ENCODE peak calls at places on chromosomes 4 and X, in four cellular contexts. One of them, this sample, is unnamed.

GRCh38 chr4:115310671-115311070 is 197.3 kb upstream of the NDST4 start:
- DNase-seq in WTC11: no peak
- DNase-seq in K562: no peak
- DNase-seq in GM12878: no peak
- DNase-seq in this sample: no peak

GRCh38 chr4:120841580-120841979 is 80.9 kb downstream of the PRDM5 start:
- DNase-seq in WTC11: no peak
- DNase-seq in K562: no peak
- DNase-seq in GM12878: no peak
- DNase-seq in this sample: no peak

GRCh38 chr4:86300516-86300915 is 59.3 kb downstream of the MAPK10 start:
- DNase-seq in WTC11: no peak
- DNase-seq in GM12878: no peak
- DNase-seq in K562: no peak
- DNase-seq in this sample: no peak

GRCh38 chr4:153079824-153080486 is 124.3 kb upstream of the TRIM2 start:
- DNase-seq in WTC11: no peak
- DNase-seq in K562: no peak
- DNase-seq in GM12878: no peak
- DNase-seq in this sample: no peak

GRCh38 chrX:123324628-123325027 is 140.6 kb downstream of the GRIA3 start:
- DNase-seq in WTC11: no peak
- DNase-seq in GM12878: no peak
- DNase-seq in K562: no peak
- DNase-seq in this sample: no peak

GRCh38 chr4:157804986-157805385 is 367.8 kb downstream of the GASK1B start:
- DNase-seq in WTC11: no peak
- DNase-seq in K562: no peak
- DNase-seq in GM12878: no peak
- DNase-seq in this sample: peak

GRCh38 chr4:92182736-92183407 is 120.9 kb upstream of the GRID2 start:
- DNase-seq in GM12878: no peak
- DNase-seq in WTC11: no peak
- DNase-seq in K562: no peak
- DNase-seq in this sample: no peak

GRCh38 chr4:137124278-137124932 is 407.9 kb downstream of the PCDH18 start:
- DNase-seq in K562: no peak
- DNase-seq in GM12878: peak
- DNase-seq in WTC11: no peak
- DNase-seq in this sample: peak

GRCh38 chr4:13534344-13535063 is 9.8 kb downstream of the NKX3-2 start:
- DNase-seq in K562: no peak
- DNase-seq in WTC11: no peak
- DNase-seq in GM12878: no peak
- DNase-seq in this sample: no peak

GRCh38 chr4:30770049-30770549 is 49.9 kb downstream of the PCDH7 start:
- DNase-seq in GM12878: no peak
- DNase-seq in K562: no peak
- DNase-seq in WTC11: no peak
- DNase-seq in this sample: no peak
- TF ChIP-seq CBFB in GM12878: no peak
- TF ChIP-seq CBFB in K562: no peak
- TF ChIP-seq CBFB in WTC11: no peak
- TF ChIP-seq CBFB in this sample: no peak

DNA sequence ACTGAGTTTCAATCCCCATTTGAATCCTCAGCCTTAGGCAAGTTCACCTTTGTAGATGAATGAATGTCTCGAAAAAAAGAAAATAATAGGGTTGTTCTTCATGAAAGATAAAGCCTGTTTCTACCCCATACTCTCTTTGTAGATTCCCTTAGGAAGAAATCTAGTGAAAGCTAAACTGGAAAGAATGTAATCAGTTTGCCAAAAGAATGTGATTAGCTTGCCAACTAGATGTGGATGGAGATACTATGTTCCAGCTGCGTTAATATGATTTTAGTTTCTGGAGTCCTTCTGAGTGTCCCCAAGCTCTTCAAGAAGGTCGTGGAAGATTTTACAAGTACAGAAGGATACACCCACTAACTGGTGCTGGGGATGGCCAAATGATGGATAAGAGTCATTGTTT is 162.3 kb upstream of the EDNRA start:
- DNase-seq in K562: no peak
- DNase-seq in WTC11: no peak
- DNase-seq in GM12878: no peak
- DNase-seq in this sample: no peak
- TF ChIP-seq CBFB in K562: no peak
- TF ChIP-seq CBFB in WTC11: no peak
- TF ChIP-seq CBFB in GM12878: no peak
- TF ChIP-seq CBFB in this sample: no peak

GRCh38 chrX:130714135-130714534 is 188.9 kb downstream of the ENOX2 start:
- DNase-seq in GM12878: no peak
- DNase-seq in WTC11: no peak
- DNase-seq in K562: no peak
- DNase-seq in this sample: peak
- TF ChIP-seq CBFB in GM12878: no peak
- TF ChIP-seq CBFB in WTC11: no peak
- TF ChIP-seq CBFB in K562: no peak
- TF ChIP-seq CBFB in this sample: no peak

GRCh38 chrX:110281377-110281776 is 36.5 kb downstream of the AMMECR1 start:
- DNase-seq in WTC11: no peak
- DNase-seq in K562: no peak
- DNase-seq in GM12878: no peak
- DNase-seq in this sample: no peak

GRCh38 chrX:110286126-110286525 is 31.8 kb downstream of the AMMECR1 start:
- DNase-seq in GM12878: no peak
- DNase-seq in WTC11: no peak
- DNase-seq in K562: no peak
- DNase-seq in this sample: no peak

GRCh38 chrX:110282922-110283321 is 35.0 kb downstream of the AMMECR1 start:
- DNase-seq in WTC11: no peak
- DNase-seq in K562: no peak
- DNase-seq in GM12878: no peak
- DNase-seq in this sample: no peak

GRCh38 chrX:110280954-110281353 is 36.9 kb downstream of the AMMECR1 start:
- DNase-seq in GM12878: no peak
- DNase-seq in K562: no peak
- DNase-seq in WTC11: no peak
- DNase-seq in this sample: no peak

GRCh38 chrX:110284159-110284558 is 33.7 kb downstream of the AMMECR1 start:
- DNase-seq in K562: no peak
- DNase-seq in WTC11: no peak
- DNase-seq in GM12878: no peak
- DNase-seq in this sample: no peak
- TF ChIP-seq CBFB in K562: no peak
- TF ChIP-seq CBFB in WTC11: no peak
- TF ChIP-seq CBFB in GM12878: no peak
- TF ChIP-seq CBFB in this sample: no peak

DNA sequence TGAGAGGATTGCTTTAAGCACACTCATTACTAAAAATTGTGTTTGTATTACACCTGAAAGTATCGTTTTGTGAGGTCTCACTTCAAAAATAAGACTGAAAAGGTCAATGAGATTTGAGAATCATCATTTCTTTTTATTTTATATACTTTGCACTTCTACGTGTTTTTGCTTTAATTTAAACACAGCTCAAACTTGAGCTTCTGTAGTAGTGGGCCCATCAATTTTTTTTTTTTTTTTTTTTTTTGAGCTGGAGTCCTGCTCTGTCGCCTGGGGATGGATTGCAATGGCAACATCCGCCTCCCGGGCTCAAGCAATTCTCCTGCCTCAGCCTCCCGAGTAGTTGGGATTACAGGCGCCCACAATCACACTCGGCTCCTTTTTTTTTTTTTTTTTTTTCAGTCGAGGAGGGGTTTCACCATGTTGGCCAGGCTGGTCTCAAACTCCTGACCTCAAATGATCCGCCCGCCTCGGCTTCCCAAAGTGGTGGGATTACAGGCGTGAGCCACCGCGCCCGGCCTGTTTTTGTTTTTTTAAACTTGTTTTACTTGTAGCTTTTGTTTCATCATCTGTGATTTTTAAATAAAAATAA is 1.5 kb downstream of the GSTCD start:
- DNase-seq in WTC11: no peak
- DNase-seq in GM12878: no peak
- DNase-seq in K562: no peak
- DNase-seq in this sample: no peak
- TF ChIP-seq CBFB in WTC11: no peak
- TF ChIP-seq CBFB in GM12878: no peak
- TF ChIP-seq CBFB in K562: no peak
- TF ChIP-seq CBFB in this sample: no peak

DNA sequence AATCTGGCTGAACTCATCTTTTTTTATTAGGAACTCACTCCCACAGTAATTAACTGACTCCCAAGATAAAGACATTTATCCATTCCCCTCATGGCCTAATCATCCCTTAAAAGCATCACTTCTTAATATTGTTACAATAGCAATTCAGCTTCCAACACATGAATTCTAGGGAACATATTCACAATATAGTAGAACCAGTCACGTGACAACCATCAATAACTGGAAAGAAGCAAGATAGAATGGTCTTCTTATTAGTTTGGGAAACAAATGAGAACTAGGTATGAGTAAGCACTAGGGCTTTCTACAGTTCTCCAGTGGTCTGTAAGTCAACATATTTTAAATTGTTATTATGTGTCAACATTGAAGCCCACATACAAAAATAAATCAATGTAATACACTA is 170.1 kb downstream of the KLHL4 start:
- DNase-seq in GM12878: no peak
- DNase-seq in K562: no peak
- DNase-seq in WTC11: no peak
- DNase-seq in this sample: no peak
- TF ChIP-seq CBFB in GM12878: no peak
- TF ChIP-seq CBFB in K562: no peak
- TF ChIP-seq CBFB in WTC11: no peak
- TF ChIP-seq CBFB in this sample: no peak

DNA sequence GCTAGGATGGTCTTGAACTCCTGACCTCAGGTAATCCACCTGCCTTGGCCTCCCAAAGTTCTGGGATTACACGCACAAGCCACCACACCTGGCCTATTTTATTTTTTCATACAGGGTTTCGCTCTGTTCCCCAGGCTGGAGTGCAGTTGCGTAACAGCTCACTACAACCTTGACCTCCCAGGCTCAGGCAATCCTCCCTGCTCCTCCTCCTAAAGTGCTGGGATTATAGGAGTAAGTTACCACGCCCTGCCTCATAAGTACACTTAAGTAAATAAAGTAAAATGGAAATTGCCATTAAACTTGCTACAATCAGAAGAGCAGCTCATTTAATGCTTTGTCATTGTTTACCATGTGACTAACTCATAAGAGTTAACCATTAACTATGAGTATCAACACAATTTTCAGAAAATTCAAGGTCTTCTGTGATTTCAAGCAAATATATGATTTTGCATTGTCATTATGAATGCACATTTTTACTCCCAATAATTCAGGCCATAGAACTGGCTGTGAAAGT is 12.3 kb downstream of the UGDH start:
- DNase-seq in WTC11: no peak
- DNase-seq in K562: no peak
- DNase-seq in GM12878: no peak
- DNase-seq in this sample: peak
- TF ChIP-seq CBFB in WTC11: no peak
- TF ChIP-seq CBFB in K562: no peak
- TF ChIP-seq CBFB in GM12878: no peak
- TF ChIP-seq CBFB in this sample: peak

DNA sequence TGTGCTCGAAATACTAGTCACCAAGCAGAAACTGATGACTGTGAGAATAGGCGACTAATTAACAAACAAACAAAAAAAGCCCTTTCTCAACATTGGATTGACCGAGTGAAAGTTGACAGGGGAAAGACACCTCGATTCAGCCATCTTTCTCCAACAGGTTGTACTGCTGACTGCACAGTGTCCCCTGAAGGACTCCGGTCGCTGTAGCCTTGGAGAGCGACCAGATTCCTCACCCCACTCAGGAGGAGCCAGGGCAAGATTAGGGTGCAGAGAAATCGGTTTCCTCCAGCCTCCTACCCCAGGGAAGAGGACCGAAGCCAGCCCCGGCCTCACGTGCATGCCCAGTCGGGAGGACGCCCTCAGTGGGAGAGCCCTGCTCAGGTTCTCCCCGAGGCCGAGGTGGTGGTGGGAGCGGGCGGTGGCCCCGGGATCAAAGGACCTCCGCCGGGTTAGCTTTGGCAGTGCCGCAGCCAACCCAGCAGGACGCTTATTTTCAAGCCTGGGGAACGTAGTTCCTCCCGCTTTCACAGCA is 1.1 kb upstream of the RAP1GDS1 start:
- DNase-seq in WTC11: peak
- DNase-seq in K562: peak
- DNase-seq in GM12878: no peak
- DNase-seq in this sample: peak
- TF ChIP-seq CBFB in WTC11: no peak
- TF ChIP-seq CBFB in K562: no peak
- TF ChIP-seq CBFB in GM12878: no peak
- TF ChIP-seq CBFB in this sample: no peak